ENCODE peak calls at places on chromosomes 6 and 20, in four cellular contexts. W, G, F and B are unnamed samples.

GRCh38 chr6:31498748-31499147 is 803 bp downstream of the MICB start:
- DNase-seq in W (peak), G (no peak), F (no peak), B (no peak)

GRCh38 chr20:36888880-36889516 is 13.1 kb downstream of the TLDC2 start:
- DNase-seq in W (no peak), G (no peak), F (no peak), B (no peak)

GRCh38 chr20:10453241-10453640 is 18.1 kb downstream of the SLX4IP start:
- DNase-seq in W (no peak), G (no peak), F (no peak), B (no peak)

GRCh38 chr6:143513410-143513809 is 1.9 kb upstream of the FUCA2 start:
- DNase-seq in W (peak), G (no peak), F (no peak), B (peak)

GRCh38 chr6:128069180-128069579 is 168.3 kb upstream of the THEMIS start:
- DNase-seq in W (no peak), G (no peak), F (no peak), B (no peak)

GRCh38 chr6:111808493-111808892 is 64.8 kb downstream of the FYN start:
- DNase-seq in W (no peak), G (no peak), F (no peak), B (no peak)

GRCh38 chr6:107061125-107062020 is 33.4 kb downstream of the MTRES1 start:
- DNase-seq in W (peak), G (no peak), F (no peak), B (no peak)

GRCh38 chr20:46400253-46400652 is 6.2 kb downstream of the ELMO2 start:
- DNase-seq in W (no peak), G (peak), F (peak), B (no peak)

GRCh38 chr6:151036869-151037680 is 171.6 kb downstream of the MTHFD1L start:
- DNase-seq in W (no peak), G (no peak), F (no peak), B (no peak)

GRCh38 chr6:54441020-54441419 is 132.8 kb downstream of the TINAG start:
- DNase-seq in W (no peak), G (no peak), F (no peak), B (no peak)

GRCh38 chr6:110813813-110814487 is 1.3 kb downstream of the CDK19 start:
- DNase-seq in W (peak), G (no peak), F (no peak), B (no peak)

GRCh38 chr6:101539510-101540245 is 146.2 kb downstream of the GRIK2 start:
- DNase-seq in W (no peak), G (no peak), F (no peak), B (no peak)

GRCh38 chr20:42864116-42864515 is 325.6 kb downstream of the PTPRT start:
- DNase-seq in W (no peak), G (no peak), F (no peak), B (no peak)

GRCh38 chr20:23641936-23642751 is 4.4 kb upstream of the CST3 start:
- DNase-seq in W (no peak), G (peak), F (peak), B (no peak)

GRCh38 chr6:1747531-1747930 is 137.8 kb downstream of the FOXC1 start:
- DNase-seq in W (no peak), G (no peak), F (no peak), B (no peak)

GRCh38 chr20:48599106-48599747 is 228.6 kb downstream of the PREX1 start:
- DNase-seq in W (no peak), G (no peak), F (no peak), B (no peak)

GRCh38 chr6:53266553-53267090 is 82.1 kb downstream of the ELOVL5 start:
- DNase-seq in W (no peak), G (no peak), F (no peak), B (no peak)

GRCh38 chr6:18269253-18269652 is 4.9 kb upstream of the DEK start:
- DNase-seq in W (no peak), G (peak), F (no peak), B (no peak)

GRCh38 chr6:134446228-134446848 is 128.4 kb upstream of the SGK1 start:
- DNase-seq in W (no peak), G (no peak), F (no peak), B (no peak)

GRCh38 chr6:54846243-54846856 is at the start of gene FAM83B:
- DNase-seq in W (peak), G (no peak), F (no peak), B (peak)

GRCh38 chr6:169371344-169372144 is 117.9 kb upstream of the THBS2 start:
- DNase-seq in W (peak), G (no peak), F (no peak), B (no peak)

DNA sequence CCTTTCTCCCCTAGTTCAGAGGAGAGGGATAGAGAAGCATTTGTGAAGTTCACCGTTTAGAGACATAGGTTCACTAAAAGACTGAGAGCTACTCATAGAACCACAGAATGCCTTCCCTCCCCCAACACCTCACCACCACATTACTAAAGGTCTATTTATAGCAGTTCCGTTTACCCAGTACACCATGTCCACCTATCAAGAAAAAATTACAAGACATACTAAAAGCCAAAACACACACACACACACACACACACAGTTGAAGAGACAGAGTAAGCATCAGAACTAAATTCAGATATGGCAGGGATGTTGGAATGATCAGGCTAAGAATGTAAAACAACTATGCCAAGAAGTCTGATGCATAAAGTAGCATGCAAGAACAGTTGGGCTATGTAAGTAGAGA is 52.2 kb downstream of the SLC22A3 start:
- DNase-seq in W (no peak), G (no peak), F (no peak), B (no peak)
- H3K4me3 ChIP-seq in W (no peak), G (no peak), F (no peak), B (no peak)

GRCh38 chr6:63466242-63466733 is 106.0 kb upstream of the LOC128125822 start:
- DNase-seq in W (no peak), G (no peak), F (no peak), B (no peak)
- H3K4me3 ChIP-seq in W (no peak), G (no peak), F (no peak), B (no peak)

DNA sequence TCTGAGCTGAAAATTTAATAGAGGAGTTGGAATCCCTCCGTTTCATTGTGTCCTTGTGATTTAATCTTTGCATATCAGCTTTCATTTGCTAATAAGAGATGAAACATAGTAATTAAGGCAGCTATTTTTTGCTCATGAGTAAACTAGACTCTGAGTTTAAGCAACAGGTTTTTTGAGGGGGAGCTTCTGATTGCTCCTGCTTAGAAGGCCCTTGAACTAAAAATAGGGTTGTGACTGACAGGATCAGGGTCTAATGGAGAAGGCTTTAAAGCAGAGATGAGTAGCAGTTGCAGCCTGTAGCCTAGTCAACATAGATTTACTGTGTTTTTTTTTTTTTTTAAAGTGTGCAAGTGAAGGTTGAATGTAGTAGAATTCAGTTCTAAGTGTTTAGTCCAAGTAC is 17.4 kb downstream of the HSF2 start:
- DNase-seq in W (no peak), G (no peak), F (no peak), B (no peak)
- H3K4me3 ChIP-seq in W (no peak), G (no peak), F (no peak), B (no peak)

GRCh38 chr6:159038914-159039884 is 5.6 kb downstream of the TAGAP start:
- DNase-seq in W (no peak), G (no peak), F (no peak), B (no peak)
- H3K4me3 ChIP-seq in W (no peak), G (no peak), F (no peak), B (no peak)

GRCh38 chr20:62141043-62141396 is 2.2 kb downstream of the PSMA7 start:
- DNase-seq in W (no peak), G (no peak), F (no peak), B (no peak)
- H3K4me3 ChIP-seq in W (no peak), G (no peak), F (no peak), B (no peak)